ENCODE peak calls at places on chromosomes 4 and X, in nine cellular contexts. U is Panc1, E is esophagus squamous epithelium, D is fibroblast of mammary gland, B is mesendoderm, W is cardiac muscle cell, X is SK-N-SH, Q is foreskin fibroblast, P is heart right ventricle. N is an unnamed sample.

GRCh38 chr4:123744664-123745290 is 348.2 kb downstream of the SPRY1 start:
- DNase-seq in X (no peak), D (peak), W (peak), B (no peak), E (no peak), U (no peak), P (no peak), Q (no peak), N (no peak)

GRCh38 chr4:120691106-120691505 is 231.4 kb downstream of the PRDM5 start:
- DNase-seq in P (no peak), B (no peak), W (no peak), E (no peak), D (no peak), X (no peak), Q (no peak), U (no peak), N (no peak)

GRCh38 chr4:41887821-41888699 is 47.2 kb upstream of the TMEM33 start:
- DNase-seq in Q (peak), B (peak), X (no peak), U (no peak), P (no peak), D (peak), E (no peak), W (peak), N (no peak)

GRCh38 chrX:65686246-65686645 is 18.8 kb downstream of the MSN start:
- DNase-seq in X (no peak), D (no peak), Q (no peak), W (no peak), P (no peak), E (no peak), U (no peak), B (no peak), N (no peak)

GRCh38 chr4:119048446-119048845 is 87.2 kb upstream of the MYOZ2 start:
- DNase-seq in Q (no peak), B (no peak), U (no peak), P (no peak), D (no peak), E (no peak), X (no peak), W (no peak), N (no peak)

GRCh38 chr4:55173580-55173979 is 48.2 kb upstream of the KDR start:
- DNase-seq in D (peak), P (no peak), Q (peak), B (no peak), X (no peak), U (no peak), W (no peak), E (no peak), N (no peak)

GRCh38 chr4:61580721-61581377 is 380.7 kb downstream of the ADGRL3 start:
- DNase-seq in X (no peak), P (no peak), B (no peak), U (no peak), W (no peak), D (no peak), E (no peak), Q (no peak), N (no peak)

GRCh38 chr4:65561164-65561563 is 109.1 kb downstream of the EPHA5 start:
- DNase-seq in W (no peak), P (no peak), U (no peak), D (no peak), Q (no peak), E (no peak), X (no peak), B (no peak), N (no peak)

GRCh38 chr4:99087887-99088484 is 602 bp downstream of the ADH5 start:
- DNase-seq in B (peak), X (peak), W (peak), Q (peak), U (no peak), D (peak), E (no peak), P (peak), N (no peak)

GRCh38 chr4:71559957-71560541 is 221.2 kb downstream of the SLC4A4 start:
- DNase-seq in E (no peak), U (no peak), W (no peak), D (peak), B (no peak), Q (no peak), P (no peak), X (no peak), N (no peak)

GRCh38 chr4:124753941-124754581 is 41.5 kb upstream of the ANKRD50 start:
- DNase-seq in X (no peak), U (peak), W (no peak), Q (peak), D (no peak), P (no peak), E (no peak), B (no peak), N (no peak)

GRCh38 chrX:72115380-72115779 is 16.3 kb downstream of the RTL5 start:
- DNase-seq in X (peak), Q (no peak), E (no peak), U (no peak), B (peak), D (no peak), P (no peak), W (no peak), N (peak)

GRCh38 chr4:74117024-74117534 is 18.1 kb upstream of the CXCL2 start:
- DNase-seq in Q (peak), W (no peak), P (no peak), U (no peak), B (peak), X (no peak), E (no peak), D (peak), N (no peak)

GRCh38 chr4:26830701-26831100 is 29.9 kb upstream of the STIM2 start:
- DNase-seq in Q (no peak), U (no peak), P (no peak), W (no peak), B (no peak), X (no peak), E (no peak), D (no peak), N (no peak)

GRCh38 chr4:113355550-113356371 is 306.3 kb downstream of the ANK2 start:
- DNase-seq in X (no peak), E (no peak), D (peak), U (no peak), P (peak), B (peak), Q (peak), W (no peak), N (no peak)

GRCh38 chrX:17519349-17519748 is 144.3 kb downstream of the NHS start:
- DNase-seq in X (no peak), E (no peak), P (peak), U (no peak), Q (peak), D (peak), B (no peak), W (no peak), N (no peak)

GRCh38 chr4:186936496-186937375 is 213.1 kb upstream of the FAT1 start:
- DNase-seq in U (no peak), E (no peak), B (no peak), Q (peak), P (no peak), W (no peak), X (no peak), D (peak), N (no peak)

GRCh38 chr4:15078682-15079642 is 76.7 kb downstream of the CPEB2 start:
- DNase-seq in D (peak), U (no peak), W (no peak), X (no peak), P (no peak), E (no peak), B (no peak), Q (peak), N (no peak)

GRCh38 chr4:93659629-93660028 is 168.9 kb upstream of the ATOH1 start:
- DNase-seq in P (no peak), U (no peak), E (no peak), D (no peak), X (no peak), Q (no peak), B (no peak), W (no peak), N (no peak)

GRCh38 chr4:82320351-82320750 is 53.4 kb downstream of the HNRNPD start:
- DNase-seq in E (no peak), U (no peak), X (no peak), B (no peak), W (no peak), Q (no peak), D (no peak), P (no peak), N (no peak)

GRCh38 chr4:151048913-151049312 is 33.8 kb upstream of the LRBA start:
- DNase-seq in P (no peak), D (no peak), B (peak), X (no peak), E (no peak), U (no peak), W (no peak), Q (no peak), N (no peak)

GRCh38 chr4:32462944-32463343 is 1742.8 kb downstream of the PCDH7 start:
- DNase-seq in Q (no peak), E (no peak), U (no peak), B (peak), P (no peak), W (no peak), X (no peak), D (peak), N (no peak)

GRCh38 chr4:108113229-108113628 is 55.5 kb downstream of the LEF1 start:
- DNase-seq in U (no peak), B (no peak), X (no peak), W (peak), E (no peak), Q (no peak), D (peak), P (no peak), N (no peak)

GRCh38 chr4:59457576-59457975 is 1742.5 kb upstream of the ADGRL3 start:
- DNase-seq in E (no peak), P (no peak), Q (no peak), D (no peak), B (no peak), W (no peak), X (no peak), U (no peak), N (peak)

GRCh38 chr4:108492816-108493595 is 127.4 kb upstream of the RPL34 start:
- DNase-seq in W (peak), Q (no peak), P (no peak), D (peak), X (peak), U (no peak), E (no peak), B (peak), N (peak)

GRCh38 chr4:92305148-92305877 is 1.5 kb downstream of the GRID2 start:
- DNase-seq in E (no peak), B (peak), U (no peak), D (peak), W (peak), Q (peak), X (peak), P (peak), N (peak)

GRCh38 chr4:87989765-87990164 is 14.3 kb downstream of the SPP1 start:
- DNase-seq in Q (no peak), E (no peak), B (no peak), P (no peak), X (no peak), U (no peak), D (no peak), W (no peak), N (no peak)

GRCh38 chrX:101619336-101619735 is 1.5 kb upstream of the ARMCX6 start:
- DNase-seq in Q (no peak), B (peak), D (no peak), W (peak), X (no peak), U (no peak), P (no peak), E (no peak), N (peak)

GRCh38 chrX:68146054-68146453 is 287.2 kb downstream of the OPHN1 start:
- DNase-seq in E (no peak), W (peak), Q (no peak), U (no peak), D (peak), B (peak), P (no peak), X (peak), N (peak)

GRCh38 chr4:134388351-134388750 is 186.8 kb upstream of the PABPC4L start:
- DNase-seq in P (no peak), E (no peak), Q (no peak), U (no peak), W (peak), D (no peak), X (no peak), B (peak), N (peak)

GRCh38 chrX:122134291-122134690 is 1049.8 kb upstream of the GRIA3 start:
- DNase-seq in W (no peak), X (no peak), U (no peak), Q (no peak), B (no peak), P (peak), D (peak), E (no peak), N (no peak)

GRCh38 chr4:40850496-40850895 is 100.7 kb downstream of the NSUN7 start:
- DNase-seq in X (no peak), D (no peak), W (no peak), B (no peak), P (no peak), Q (no peak), U (no peak), E (no peak), N (no peak)

GRCh38 chr4:71833175-71833900 is 49.5 kb upstream of the GC start:
- DNase-seq in B (no peak), P (peak), E (no peak), U (no peak), D (no peak), X (no peak), W (peak), Q (no peak), N (no peak)

GRCh38 chrX:119411959-119412358 is 12.8 kb downstream of the SLC25A43 start:
- DNase-seq in P (no peak), E (no peak), X (no peak), W (peak), U (no peak), B (peak), D (no peak), Q (no peak), N (no peak)

GRCh38 chr4:82500830-82501229 is 61.0 kb downstream of the TMEM150C start:
- DNase-seq in P (no peak), U (no peak), X (no peak), B (no peak), E (no peak), Q (no peak), D (no peak), W (no peak), N (peak)

GRCh38 chr4:40536032-40536431 is 93.6 kb downstream of the RBM47 start:
- DNase-seq in P (no peak), Q (no peak), X (no peak), W (no peak), B (no peak), E (no peak), U (no peak), D (no peak), N (no peak)

GRCh38 chr4:54281060-54281781 is 52.1 kb downstream of the PDGFRA start:
- DNase-seq in B (no peak), D (peak), P (peak), Q (peak), U (no peak), E (no peak), W (no peak), X (no peak), N (no peak)

GRCh38 chrX:122945328-122945727 is 238.8 kb upstream of the GRIA3 start:
- DNase-seq in P (no peak), B (no peak), E (no peak), Q (peak), W (no peak), U (no peak), D (peak), X (no peak), N (no peak)

GRCh38 chrX:107662824-107663223 is 34.5 kb downstream of the PRPS1 start:
- DNase-seq in U (no peak), W (no peak), E (no peak), Q (no peak), D (no peak), X (no peak), B (peak), P (no peak), N (no peak)

DNA sequence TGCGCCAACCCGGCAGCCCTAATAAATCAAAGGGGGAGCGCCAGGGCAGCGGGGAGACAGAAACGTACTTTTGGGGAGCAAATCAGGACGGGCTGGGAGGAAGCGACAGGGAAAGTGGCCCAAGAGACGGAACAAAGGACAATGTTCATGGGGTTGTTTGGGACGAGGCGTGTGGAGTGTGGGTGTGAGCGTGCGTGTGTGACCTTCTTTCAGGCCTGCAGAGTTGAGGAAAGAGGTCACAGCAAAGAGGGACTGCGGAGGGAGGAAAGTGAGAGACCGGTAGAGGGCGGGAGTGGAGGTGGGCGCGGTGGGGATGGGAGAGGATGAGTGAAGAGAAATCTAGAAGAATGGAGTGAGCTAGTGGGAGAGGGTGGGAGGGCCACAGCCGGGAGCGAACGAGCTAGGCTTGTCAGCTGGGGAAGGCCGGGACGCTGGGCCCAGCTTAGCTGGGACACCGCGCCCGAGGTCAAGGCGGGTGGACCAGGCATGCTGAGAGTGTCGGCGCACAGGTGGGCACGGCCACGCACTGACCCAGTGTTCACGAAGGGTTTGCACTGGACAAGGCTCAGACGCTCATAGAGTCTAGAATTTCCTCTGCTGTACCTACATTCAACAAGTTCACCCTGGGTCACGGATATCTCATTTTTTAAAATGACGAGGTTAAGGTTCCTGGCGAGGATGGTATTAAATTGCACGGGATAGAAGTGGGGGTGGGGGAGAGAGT is 14.7 kb upstream of the PITX2 start:
- DNase-seq in E (no peak), X (no peak), P (no peak), U (no peak), W (no peak), B (peak), D (no peak), Q (no peak), N (peak)
- H3K4me3 ChIP-seq in E (peak), X (no peak), P (peak), U (no peak), W (peak), B (peak), D (peak), Q (peak), N (peak)

GRCh38 chr4:152220201-152220666 is 315.7 kb downstream of the FBXW7 start:
- DNase-seq in U (no peak), B (peak), W (no peak), Q (no peak), X (no peak), P (no peak), D (peak), E (no peak), N (no peak)

GRCh38 chr4:152224872-152225420 is 310.9 kb downstream of the FBXW7 start:
- DNase-seq in Q (no peak), P (no peak), B (no peak), D (no peak), X (no peak), U (no peak), E (no peak), W (no peak), N (no peak)

GRCh38 chr4:152223600-152223999 is 312.3 kb downstream of the FBXW7 start:
- DNase-seq in X (no peak), U (no peak), D (no peak), W (no peak), Q (no peak), P (no peak), B (no peak), E (no peak), N (no peak)

GRCh38 chr4:152224223-152224622 is 311.7 kb downstream of the FBXW7 start:
- DNase-seq in P (no peak), W (no peak), U (no peak), B (no peak), E (no peak), Q (no peak), D (no peak), X (no peak), N (no peak)

GRCh38 chr4:152221816-152222516 is 313.9 kb downstream of the FBXW7 start:
- DNase-seq in Q (no peak), X (no peak), D (no peak), B (no peak), U (no peak), P (no peak), W (no peak), E (no peak), N (no peak)
- H3K4me3 ChIP-seq in Q (no peak), X (no peak), D (no peak), B (no peak), U (no peak), P (no peak), W (no peak), E (no peak), N (no peak)

DNA sequence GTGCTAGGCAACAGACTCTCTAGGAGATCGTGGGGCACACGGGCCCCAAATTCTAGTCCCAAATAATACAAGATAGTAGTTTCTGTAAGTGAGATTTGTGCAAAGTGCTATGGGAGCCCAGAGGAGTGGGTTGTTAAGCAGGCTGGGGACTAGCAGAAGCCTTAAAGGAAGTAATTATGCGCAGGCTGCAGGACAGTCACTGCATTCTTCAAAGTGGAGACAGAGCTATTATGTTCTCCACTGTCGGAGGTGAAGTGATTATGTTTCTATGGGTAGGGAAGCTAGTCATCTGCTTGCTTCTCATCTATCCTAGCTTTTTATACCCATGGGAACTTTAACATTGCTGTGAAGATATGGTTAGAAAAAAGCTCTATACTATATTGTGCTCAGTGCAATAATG is 154.2 kb downstream of the CPE start:
- DNase-seq in U (no peak), X (no peak), W (no peak), P (no peak), Q (no peak), E (no peak), D (no peak), B (peak), N (no peak)
- H3K4me3 ChIP-seq in U (no peak), X (no peak), W (no peak), P (no peak), Q (no peak), E (no peak), D (no peak), B (no peak), N (no peak)

DNA sequence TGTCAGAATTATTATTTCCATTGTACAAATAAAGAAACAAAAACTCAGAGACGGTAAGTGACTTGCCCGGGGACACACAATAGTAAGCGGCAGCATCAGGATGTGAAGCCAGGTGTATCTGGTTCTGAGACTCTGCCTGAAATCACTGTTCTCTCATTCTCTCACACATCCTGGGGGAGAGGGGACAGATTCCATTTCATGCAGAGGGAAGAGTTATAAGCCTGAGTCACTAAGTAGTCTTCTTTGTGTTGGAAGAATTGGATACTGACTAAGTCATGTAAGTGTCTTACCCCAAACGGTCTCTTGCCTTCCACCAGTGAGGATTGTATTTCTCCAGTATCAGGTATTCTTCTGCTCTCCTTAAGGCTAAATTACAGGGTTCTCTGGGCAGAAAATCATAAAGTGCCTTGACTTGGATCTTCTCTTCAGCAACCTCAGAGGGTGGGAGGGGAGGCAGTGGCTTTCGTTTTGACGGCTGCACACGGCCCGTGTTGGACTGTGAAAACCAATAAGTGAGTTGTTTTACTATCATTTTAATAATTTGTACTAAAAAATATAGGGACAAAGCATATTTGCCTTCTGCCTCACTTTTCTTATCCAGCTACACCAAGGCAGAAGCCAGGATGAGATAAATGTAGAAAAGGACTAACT is 21.9 kb downstream of the TXK start:
- DNase-seq in Q (peak), P (no peak), U (no peak), E (no peak), B (peak), X (no peak), W (no peak), D (peak), N (no peak)
- H3K4me3 ChIP-seq in Q (no peak), P (no peak), U (no peak), E (no peak), B (no peak), X (no peak), W (no peak), D (no peak), N (no peak)

GRCh38 chr4:173040200-173040599 is 128.4 kb upstream of the GALNT7 start:
- DNase-seq in B (peak), U (no peak), W (no peak), X (no peak), E (no peak), D (no peak), Q (peak), P (no peak), N (no peak)
- H3K4me3 ChIP-seq in B (no peak), U (no peak), W (no peak), X (no peak), E (no peak), D (no peak), Q (no peak), P (no peak), N (no peak)

GRCh38 chr4:121796283-121796682 is 4.8 kb upstream of the EXOSC9 start:
- DNase-seq in B (no peak), P (no peak), Q (no peak), X (no peak), W (no peak), U (no peak), D (no peak), E (no peak), N (peak)
- H3K4me3 ChIP-seq in B (no peak), P (no peak), Q (no peak), X (no peak), W (no peak), U (no peak), D (no peak), E (no peak), N (no peak)

GRCh38 chr4:132818091-132818490 is 331.0 kb upstream of the PCDH10 start:
- DNase-seq in X (peak), W (peak), E (no peak), P (no peak), B (peak), D (no peak), Q (no peak), U (no peak), N (peak)
- H3K4me3 ChIP-seq in X (no peak), W (no peak), E (no peak), P (no peak), B (no peak), D (no peak), Q (no peak), U (no peak), N (peak)

N was measured in H7.